ENCODE peak calls at places on chromosomes 1 and 21, in ten cellular contexts. D, E, C, Z, U, M, G, I, Y and P are unnamed samples.

GRCh38 chr1:67144696-67145095 is 9.9 kb upstream of the C1orf141 start:
- DNase-seq in Y (no peak), M (peak; percentile 30), C (no peak), D (no peak), U (no peak), I (no peak), E (no peak), Z (no peak), G (no peak), P (no peak)

GRCh38 chr1:2228684-2229031 is 539 bp downstream of the SKI start:
- DNase-seq in U (no peak), C (no peak), G (no peak), M (peak; percentile 29), Y (no peak), Z (no peak), D (peak; percentile 53), E (no peak), I (no peak), P (peak; percentile 47)

GRCh38 chr1:199243423-199244061 is 604.7 kb downstream of the PTPRC start:
- DNase-seq in I (no peak), E (peak; percentile 43), M (peak; percentile 69), D (peak; percentile 61), Y (no peak), U (no peak), Z (no peak), C (peak; percentile 73), G (peak; percentile 57), P (peak; percentile 39)

GRCh38 chr1:184296466-184297243 is 90.2 kb upstream of the C1orf21 start:
- DNase-seq in C (peak; percentile 66), Z (peak; percentile 90), M (peak; percentile 86), E (peak; percentile 91), U (peak; percentile 88), G (peak; percentile 99), Y (peak; percentile 96), I (peak; percentile 80), D (peak; percentile 84), P (peak; percentile 79)

GRCh38 chr21:41711416-41712023 is 55.3 kb downstream of the RIPK4 start:
- DNase-seq in U (no peak), M (no peak), E (no peak), D (peak; percentile 81), Y (no peak), G (no peak), C (no peak), I (no peak), Z (peak; percentile 39), P (no peak)

GRCh38 chr1:55580845-55581332 is 365.7 kb upstream of the USP24 start:
- DNase-seq in U (peak; percentile 81), Z (no peak), G (peak; percentile 78), I (no peak), E (peak; percentile 92), Y (no peak), C (no peak), M (peak; percentile 94), D (no peak), P (no peak)

GRCh38 chr1:89822109-89822962 is 1.5 kb downstream of the LRRC8D start:
- DNase-seq in Y (no peak), Z (no peak), U (no peak), M (no peak), G (no peak), E (no peak), I (no peak), D (no peak), C (no peak), P (no peak)

GRCh38 chr1:34167091-34167788 is 2.2 kb upstream of the CSMD2 start:
- DNase-seq in I (no peak), C (no peak), D (no peak), E (no peak), M (no peak), Z (no peak), Y (no peak), U (no peak), G (no peak), P (no peak)

GRCh38 chr1:27418326-27418761 is 25.9 kb downstream of the GPR3 start:
- DNase-seq in U (peak; percentile 77), I (no peak), M (peak; percentile 97), C (no peak), Y (no peak), E (peak; percentile 96), G (peak; percentile 97), Z (peak; percentile 91), D (peak; percentile 71), P (no peak)

GRCh38 chr1:90045853-90046563 is 51.1 kb downstream of the ZNF326 start:
- DNase-seq in Y (no peak), E (peak; percentile 21), U (no peak), D (no peak), C (no peak), I (no peak), G (peak; percentile 16), Z (no peak), M (peak; percentile 38), P (no peak)

GRCh38 chr1:202158810-202159533 is 1.4 kb downstream of the PTPN7 start:
- DNase-seq in U (no peak), Z (no peak), G (no peak), M (no peak), E (no peak), D (no peak), Y (no peak), C (peak; percentile 59), I (no peak), P (no peak)

GRCh38 chr1:94863297-94863911 is 43.2 kb downstream of the SLC44A3 start:
- DNase-seq in Z (no peak), Y (no peak), C (no peak), E (peak; percentile 64), D (no peak), U (no peak), M (peak; percentile 72), I (no peak), G (peak; percentile 91), P (no peak)
- H3K4me3 ChIP-seq in Z (peak overlapping the region; percentile 4), Y (no peak overlapping the region), C (no peak overlapping the region), E (no peak overlapping the region), D (no peak overlapping the region), U (no peak overlapping the region), M (no peak overlapping the region), I (no peak overlapping the region), G (peak overlapping the region; percentile 28), P (no peak overlapping the region)

DNA sequence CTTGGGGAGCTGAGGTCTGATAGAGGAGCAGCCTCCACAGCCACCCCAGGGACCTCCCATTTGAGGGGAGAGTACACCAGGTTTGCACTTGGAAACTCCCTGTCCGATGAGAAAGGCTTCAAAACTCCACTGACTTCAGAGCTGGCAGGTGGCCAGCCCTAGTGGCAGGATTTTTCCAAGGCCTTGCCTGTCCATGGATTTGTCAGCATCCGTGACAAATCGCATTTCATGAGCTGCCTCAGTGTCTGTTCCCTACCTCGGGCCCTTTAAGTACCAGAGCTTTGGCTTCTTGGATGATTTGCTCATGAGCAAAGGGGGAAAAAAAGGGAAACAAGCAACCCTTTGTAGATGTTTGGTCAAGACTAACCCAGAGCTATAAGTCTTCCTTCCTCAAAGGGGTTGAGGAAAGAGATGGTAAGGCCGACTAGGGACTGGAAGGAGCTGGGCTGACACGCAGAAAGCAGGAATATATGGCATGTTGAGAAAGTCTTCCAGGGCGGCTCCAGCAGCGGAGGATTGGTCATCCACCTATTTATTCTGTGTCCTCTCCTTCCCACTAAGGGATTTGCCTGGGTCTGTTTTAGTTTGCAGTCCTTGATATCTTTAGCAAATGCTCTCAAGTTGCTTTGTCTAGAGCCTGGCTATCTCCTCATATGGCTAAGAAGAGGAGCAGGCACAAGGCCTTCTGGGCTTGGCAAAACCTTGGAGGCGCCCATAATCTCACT is 2.7 kb upstream of the HSPG2 start:
- DNase-seq in U (peak; percentile 94), D (peak; percentile 86), I (peak; percentile 82), Z (peak; percentile 96), C (peak; percentile 82), E (peak; percentile 98), G (peak; percentile 92), M (peak; percentile 99), Y (peak; percentile 97), P (peak; percentile 76)
- TF ChIP-seq CTCF in U (peak; percentile 61), D (peak; percentile 55), I (peak; percentile 77), Z (peak; percentile 79), C (peak; percentile 48), E (peak; percentile 70), G (peak; percentile 54), M (peak; percentile 56), Y (peak; percentile 33), P (peak; percentile 31)

GRCh38 chr1:210233495-210234253 is 1.1 kb downstream of the SERTAD4 start:
- DNase-seq in C (peak; percentile 83), D (peak; percentile 59), U (no peak), Z (peak; percentile 79), I (no peak), G (peak; percentile 44), M (peak; percentile 77), Y (no peak), E (peak; percentile 52), P (no peak)

GRCh38 chr1:210232524-210233215 is at the start of gene SERTAD4:
- DNase-seq in Y (no peak), E (no peak), U (no peak), C (peak; percentile 68), D (peak; percentile 57), I (no peak), Z (no peak), G (peak; percentile 31), M (peak; percentile 38), P (no peak)

GRCh38 chr1:210233216-210233494 is 559 bp downstream of the SERTAD4 start:
- DNase-seq in Y (no peak), D (no peak), Z (peak; percentile 73), C (no peak), I (no peak), U (no peak), G (no peak), M (no peak), E (no peak), P (no peak)

GRCh38 chr1:210235363-210236053 is 2.9 kb downstream of the SERTAD4 start:
- DNase-seq in M (no peak), E (no peak), D (no peak), Y (no peak), Z (no peak), C (no peak), G (no peak), I (no peak), U (no peak), P (no peak)

GRCh38 chr1:210234254-210234747 is 1.7 kb downstream of the SERTAD4 start:
- DNase-seq in Y (no peak), E (no peak), C (no peak), Z (no peak), U (no peak), G (no peak), M (no peak), D (no peak), I (no peak), P (no peak)
- H3K4me3 ChIP-seq in Y (peak overlapping the region; percentile 60), E (no peak overlapping the region), C (peak overlapping the region; percentile 63), Z (peak overlapping the region; percentile 69), U (peak overlapping the region; percentile 8), G (peak overlapping the region; percentile 66), M (peak overlapping the region; percentile 69), D (peak overlapping the region; percentile 72), I (peak overlapping the region; percentile 76), P (no peak overlapping the region)

GRCh38 chr1:48600182-48600581 is 128.2 kb upstream of the SPATA6 start:
- DNase-seq in E (no peak), G (no peak), U (no peak), Z (no peak), Y (no peak), D (no peak), M (no peak), C (no peak), I (no peak), P (no peak)

GRCh38 chr1:48603222-48603621 is 131.2 kb upstream of the SPATA6 start:
- DNase-seq in G (no peak), M (no peak), D (no peak), U (no peak), Y (no peak), I (no peak), C (peak; percentile 68), E (no peak), Z (no peak), P (no peak)

GRCh38 chr1:48597663-48598062 is 125.7 kb upstream of the SPATA6 start:
- DNase-seq in Z (no peak), U (no peak), C (no peak), E (no peak), I (no peak), D (no peak), G (no peak), Y (no peak), M (no peak), P (no peak)

GRCh38 chr1:48602349-48602748 is 130.3 kb upstream of the SPATA6 start:
- DNase-seq in E (no peak), Y (no peak), G (no peak), U (no peak), C (no peak), M (no peak), I (no peak), D (no peak), Z (no peak), P (no peak)
- TF ChIP-seq CTCF in E (no peak), Y (no peak), G (no peak), U (no peak), C (no peak), M (no peak), I (no peak), D (no peak), Z (no peak), P (no peak)